ENCODE peak calls at places on chromosomes 3 and 15, in five cellular contexts. L is GM23248, F is MM.1S, Z is HCT116, M is PC-9. Y is an unnamed sample.

GRCh38 chr15:83881156-83881555 is 227.2 kb downstream of the ADAMTSL3 start:
- DNase-seq in L (no peak), F (no peak), Z (no peak), M (no peak), Y (no peak)

GRCh38 chr15:83561661-83562060 is 92.3 kb upstream of the ADAMTSL3 start:
- DNase-seq in L (no peak), F (no peak), Z (no peak), M (no peak), Y (no peak)

GRCh38 chr3:47283596-47284364 is 1.0 kb downstream of the KLHL18 start:
- DNase-seq in L (peak; percentile 63), F (peak; percentile 8), Z (no peak), M (peak; percentile 9), Y (peak; percentile 52)

GRCh38 chr3:4834403-4834866 is 144.8 kb upstream of the BHLHE40 start:
- DNase-seq in L (no peak), F (peak; percentile 16), Z (no peak), M (no peak), Y (no peak)

GRCh38 chr15:68704496-68705021 is 116.1 kb downstream of the ANP32A start:
- DNase-seq in L (peak; percentile 14), F (no peak), Z (no peak), M (peak; percentile 24), Y (no peak)

GRCh38 chr15:72796210-72796514 is 12.6 kb upstream of the ADPGK start:
- DNase-seq in L (peak; percentile 48), F (peak; percentile 9), Z (no peak), M (no peak), Y (no peak)

GRCh38 chr3:98329392-98330124 is 24.1 kb upstream of the OR5K4 start:
- DNase-seq in L (peak; percentile 73), F (peak; percentile 62), Z (peak; percentile 33), M (peak; percentile 46), Y (peak; percentile 56)

GRCh38 chr15:72382146-72382545 is 6.3 kb upstream of the HEXA start:
- DNase-seq in L (peak; percentile 16), F (peak; percentile 29), Z (no peak), M (no peak), Y (peak; percentile 14)

GRCh38 chr3:38306941-38307340 is 24.8 kb downstream of the SLC22A14 start:
- DNase-seq in L (no peak), F (no peak), Z (no peak), M (no peak), Y (no peak)

GRCh38 chr3:41158947-41159346 is 40.4 kb upstream of the CTNNB1 start:
- DNase-seq in L (no peak), F (no peak), Z (no peak), M (peak; percentile 21), Y (no peak)

GRCh38 chr3:41167722-41168497 is 31.4 kb upstream of the CTNNB1 start:
- DNase-seq in L (no peak), F (no peak), Z (no peak), M (no peak), Y (no peak)

GRCh38 chr3:41159581-41160189 is 39.6 kb upstream of the CTNNB1 start:
- DNase-seq in L (no peak), F (no peak), Z (peak; percentile 41), M (no peak), Y (no peak)

DNA sequence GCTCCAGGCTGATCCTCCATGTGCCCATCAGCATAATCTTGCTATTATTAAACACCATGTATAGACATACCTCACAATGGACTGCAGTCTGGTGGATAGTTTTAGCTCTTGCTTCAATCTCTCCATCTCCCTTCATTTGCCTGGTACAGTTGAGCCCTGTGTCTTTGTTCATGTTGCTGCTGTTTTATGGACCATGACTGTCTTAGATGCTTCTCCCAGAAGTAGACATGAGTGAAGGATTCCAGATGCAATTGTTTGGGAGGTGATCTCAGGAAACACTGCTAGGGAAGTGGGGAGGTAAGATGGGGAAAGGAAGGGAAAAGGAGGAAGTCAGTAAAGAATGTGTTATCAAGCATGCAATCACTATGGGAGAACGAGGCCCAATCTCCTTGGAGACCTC is 36.3 kb upstream of the CTNNB1 start:
- DNase-seq in L (no peak), F (no peak), Z (no peak), M (no peak), Y (no peak)
- H3K9me2 ChIP-seq in L (no peaks in the 10 kb centered on the region), F (no peaks in the 10 kb centered on the region), Z (no peaks in the 10 kb centered on the region), M (no peaks in the 10 kb centered on the region), Y (no peaks in the 10 kb centered on the region)

GRCh38 chr3:16788440-16789057 is 96.2 kb upstream of the PLCL2 start:
- DNase-seq in L (no peak), F (no peak), Z (no peak), M (no peak), Y (no peak)
- H3K9me2 ChIP-seq in L (no peaks in the 10 kb centered on the region), F (no peaks in the 10 kb centered on the region), Z (no peaks in the 10 kb centered on the region), M (no peaks in the 10 kb centered on the region), Y (no peaks in the 10 kb centered on the region)

GRCh38 chr3:183291511-183292031 is 38.5 kb downstream of the B3GNT5 start:
- DNase-seq in L (peak; percentile 21), F (no peak), Z (no peak), M (no peak), Y (no peak)
- H3K9me2 ChIP-seq in L (no peaks in the 10 kb centered on the region), F (no peaks in the 10 kb centered on the region), Z (no peaks in the 10 kb centered on the region), M (no peaks in the 10 kb centered on the region), Y (no peaks in the 10 kb centered on the region)

GRCh38 chr3:41162541-41162940 is 36.8 kb upstream of the CTNNB1 start:
- DNase-seq in L (no peak), F (no peak), Z (no peak), M (no peak), Y (no peak)
- H3K9me2 ChIP-seq in L (no peaks in the 10 kb centered on the region), F (no peaks in the 10 kb centered on the region), Z (no peaks in the 10 kb centered on the region), M (no peaks in the 10 kb centered on the region), Y (no peaks in the 10 kb centered on the region)

DNA sequence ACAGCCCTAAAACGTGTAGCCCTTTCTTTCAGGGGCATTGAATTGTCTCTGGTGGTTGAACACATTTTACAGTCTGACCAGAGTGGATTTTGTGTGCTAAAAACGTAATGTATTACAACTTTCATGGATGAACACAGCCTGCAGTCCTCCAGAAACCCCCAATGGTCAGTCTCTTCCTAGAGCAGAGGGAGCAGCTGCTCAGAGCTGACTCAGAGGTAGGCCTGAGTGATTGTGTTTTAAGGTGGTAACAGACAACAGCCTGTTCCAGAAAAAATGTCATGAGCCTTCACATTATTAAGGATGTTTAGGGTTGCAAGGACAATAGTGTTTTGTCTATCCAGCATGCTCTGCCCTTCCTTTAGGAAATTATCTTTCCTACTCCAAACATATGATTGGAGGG is 34.5 kb upstream of the CTNNB1 start:
- DNase-seq in L (no peak), F (no peak), Z (no peak), M (no peak), Y (no peak)
- H3K9me2 ChIP-seq in L (peaks cover 3% of the 10 kb centered on the region), F (no peaks in the 10 kb centered on the region), Z (no peaks in the 10 kb centered on the region), M (no peaks in the 10 kb centered on the region), Y (no peaks in the 10 kb centered on the region)

GRCh38 chr3:49531218-49531617 is 23.1 kb upstream of the BSN start:
- DNase-seq in L (no peak), F (no peak), Z (no peak), M (no peak), Y (no peak)
- H3K9me2 ChIP-seq in L (no peaks in the 10 kb centered on the region), F (no peaks in the 10 kb centered on the region), Z (no peaks in the 10 kb centered on the region), M (no peaks in the 10 kb centered on the region), Y (no peaks in the 10 kb centered on the region)

DNA sequence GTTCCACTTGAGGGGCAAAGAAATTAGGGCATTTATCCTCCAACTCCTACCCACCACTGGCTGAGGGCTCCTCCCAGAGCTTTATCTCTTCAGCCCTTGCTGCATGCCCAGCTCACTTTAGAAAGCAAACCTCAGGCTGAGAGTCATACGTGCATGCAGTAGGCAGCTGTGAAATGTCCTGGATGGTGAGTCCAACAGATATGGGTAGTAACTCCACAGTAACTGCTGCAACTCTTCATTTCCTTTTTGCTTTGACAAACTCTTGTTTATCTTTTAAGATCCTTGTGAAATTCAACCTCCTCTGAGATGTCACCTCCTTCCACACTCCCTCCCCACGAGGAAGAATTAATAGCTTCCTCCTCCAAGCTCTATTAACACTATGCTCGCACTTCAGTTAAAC is 35.9 kb upstream of the CTNNB1 start:
- DNase-seq in L (no peak), F (no peak), Z (no peak), M (no peak), Y (no peak)
- H3K9me2 ChIP-seq in L (no peaks in the 10 kb centered on the region), F (no peaks in the 10 kb centered on the region), Z (no peaks in the 10 kb centered on the region), M (no peaks in the 10 kb centered on the region), Y (no peaks in the 10 kb centered on the region)

DNA sequence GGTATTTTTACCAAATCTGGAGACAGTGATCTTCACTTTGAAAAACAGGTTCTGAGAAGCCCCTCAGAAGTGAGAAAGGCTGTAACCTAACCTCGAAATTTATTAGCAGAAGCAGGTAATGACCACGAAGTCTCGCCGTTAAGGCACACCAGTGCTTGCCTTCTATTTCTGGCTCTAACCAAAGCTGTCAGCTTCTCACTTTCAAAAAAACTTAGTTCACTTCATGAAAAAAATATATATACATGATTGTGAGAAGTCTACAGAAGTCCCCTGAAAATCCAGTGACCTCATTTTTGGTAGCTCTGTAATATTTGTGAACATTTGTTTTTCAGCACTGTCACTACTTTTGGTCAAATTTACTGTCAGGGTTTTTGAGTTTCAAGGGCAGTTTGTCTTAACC is 19.1 kb upstream of the AKAP13 start:
- DNase-seq in L (no peak), F (peak; percentile 30), Z (no peak), M (no peak), Y (peak; percentile 16)
- H3K9me2 ChIP-seq in L (no peaks in the 10 kb centered on the region), F (no peaks in the 10 kb centered on the region), Z (no peaks in the 10 kb centered on the region), M (no peaks in the 10 kb centered on the region), Y (no peaks in the 10 kb centered on the region)

Y was measured in OCI-LY7.